ENCODE peak calls at places on chromosomes 1 and 21, in six cellular contexts. V, M, N, Y, S and H are unnamed samples.
A peak's percentile ranks its signal among the peaks of the same experiment; 100 is the strongest.

GRCh38 chr1:178220094-178220493 is 126.2 kb downstream of the RASAL2 start:
- DNase-seq in S (no peak), N (no peak), V (no peak), M (no peak), Y (no peak), H (no peak)

GRCh38 chr1:172581779-172582178 is 48.8 kb downstream of the SUCO start:
- DNase-seq in V (no peak), Y (no peak), N (no peak), S (no peak), M (no peak), H (no peak)

GRCh38 chr1:155255243-155256100 is at the start of gene ENTREP3:
- DNase-seq in V (peak; percentile 68), S (no peak), N (peak; percentile 56), Y (peak; percentile 54), M (peak; percentile 91), H (peak; percentile 64)

GRCh38 chr1:37055631-37056030 is 21.3 kb upstream of the GRIK3 start:
- DNase-seq in M (no peak), N (no peak), S (no peak), V (no peak), Y (no peak), H (no peak)

GRCh38 chr1:204920511-204920910 is 49.8 kb downstream of the NFASC start:
- DNase-seq in S (no peak), Y (no peak), V (no peak), M (no peak), N (no peak), H (no peak)

GRCh38 chr1:147892731-147893214 is 9.8 kb upstream of the GJA8 start:
- DNase-seq in Y (no peak), V (peak; percentile 25), N (no peak), M (no peak), S (peak; percentile 1), H (peak; percentile 19)

GRCh38 chr21:26495283-26495849 is 77.7 kb downstream of the CYYR1 start:
- DNase-seq in N (no peak), V (no peak), Y (no peak), M (no peak), S (no peak), H (no peak)

GRCh38 chr1:174932587-174932986 is 67.2 kb upstream of the CACYBP start:
- DNase-seq in S (no peak), V (no peak), Y (no peak), N (no peak), M (no peak), H (no peak)

GRCh38 chr1:166489670-166490436 is 323.1 kb upstream of the FAM78B start:
- DNase-seq in N (peak; percentile 5), M (peak; percentile 71), V (peak; percentile 55), Y (peak; percentile 36), S (peak; percentile 73), H (peak; percentile 50)

GRCh38 chr1:189269011-189269410 is 1208.7 kb downstream of the BRINP3 start:
- DNase-seq in Y (no peak), V (no peak), S (no peak), N (no peak), M (no peak), H (no peak)

GRCh38 chr1:22662318-22662717 is 9.3 kb downstream of the C1QB start:
- DNase-seq in V (no peak), M (no peak), Y (no peak), S (no peak), N (no peak), H (no peak)

GRCh38 chr1:46301406-46302090 is 1.9 kb downstream of the LRRC41 start:
- DNase-seq in V (no peak), S (peak; percentile 41), N (no peak), M (peak; percentile 73), Y (no peak), H (no peak)

GRCh38 chr1:160093069-160093395 is 5.4 kb downstream of the IGSF8 start:
- DNase-seq in V (no peak), S (no peak), M (no peak), N (no peak), Y (no peak), H (no peak)